ENCODE peak calls at places on chromosomes 11 and 22, in seven cellular contexts. R is psoas muscle, S is upper lobe of right lung, V is HCT116, A is A549, H is RWPE2, G is upper lobe of left lung. O is an unnamed sample.

GRCh38 chr22:27859336-27859735 is 57.8 kb upstream of the MN1 start:
- ATAC-seq in A (no peak), G (no peak), H (no peak), S (no peak), V (no peak), R (no peak), O (no peak)

GRCh38 chr22:44419429-44419828 is 78.6 kb downstream of the RTL6 start:
- ATAC-seq in H (peak; percentile 35), S (no peak), V (no peak), G (no peak), A (no peak), R (no peak), O (no peak)

GRCh38 chr11:122189259-122189658 is 73.2 kb upstream of the BLID start:
- ATAC-seq in G (peak; percentile 88), A (peak; percentile 75), R (peak; percentile 90), V (peak; percentile 62), S (no peak), H (peak; percentile 76), O (peak; percentile 85)

GRCh38 chr11:43935131-43935979 is 7.1 kb upstream of the C11orf96 start:
- ATAC-seq in V (no peak), G (no peak), S (no peak), A (no peak), H (no peak), R (no peak), O (no peak)

GRCh38 chr11:78753297-78753696 is 178.6 kb upstream of the NARS2 start:
- ATAC-seq in V (no peak), G (no peak), S (no peak), A (no peak), R (no peak), H (no peak), O (no peak)

GRCh38 chr22:19761500-19762314 is 1.1 kb downstream of the TBX1 start:
- ATAC-seq in V (no peak), R (peak; percentile 30), H (no peak), G (no peak), A (no peak), S (no peak), O (no peak)

GRCh38 chr22:17938484-17938924 is 85.9 kb downstream of the MICAL3 start:
- ATAC-seq in V (no peak), H (no peak), G (no peak), S (peak; percentile 29), A (no peak), R (peak; percentile 8), O (peak; percentile 69)

GRCh38 chr11:77108436-77108835 is 5.8 kb downstream of the OMP start:
- ATAC-seq in R (no peak), H (no peak), V (peak; percentile 38), S (no peak), G (no peak), A (no peak), O (no peak)

GRCh38 chr11:35304393-35304790 is 115.0 kb downstream of the SLC1A2 start:
- ATAC-seq in S (peak; percentile 72), A (peak; percentile 74), R (no peak), G (peak; percentile 69), V (no peak), H (no peak), O (no peak)

GRCh38 chr11:15636520-15637065 is 521.9 kb downstream of the INSC start:
- ATAC-seq in A (no peak), S (peak; percentile 60), V (no peak), R (no peak), H (no peak), G (peak; percentile 8), O (no peak)

DNA sequence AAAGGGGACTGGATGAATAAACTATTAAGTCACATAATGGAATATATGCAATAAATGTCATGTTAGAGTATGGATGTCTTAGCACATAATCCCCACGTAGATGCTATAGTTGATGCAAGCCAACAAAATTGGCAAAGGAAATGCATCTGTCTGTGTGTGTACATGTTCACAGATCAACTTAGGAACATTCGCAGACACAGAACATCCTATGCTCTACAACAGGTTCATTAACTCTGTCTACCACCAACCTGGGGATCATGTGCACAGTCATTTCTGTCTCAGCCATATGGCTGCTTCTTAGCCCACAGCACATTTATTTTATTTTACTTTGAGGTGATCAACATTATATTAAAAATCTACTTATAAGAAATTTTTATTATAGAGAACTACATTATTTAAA is 5.0 kb downstream of the MSANTD4 start:
- ATAC-seq in S (no peak), A (no peak), V (no peak), G (no peak), H (no peak), R (no peak), O (no peak)
- H3K4me1 ChIP-seq in S (peaks cover 5% of the 10 kb centered on the region), A (peaks cover 21% of the 10 kb centered on the region), V (peaks cover 6% of the 10 kb centered on the region), G (peaks cover 24% of the 10 kb centered on the region), H (peaks cover 24% of the 10 kb centered on the region), R (peaks cover 32% of the 10 kb centered on the region), O (peaks cover 6% of the 10 kb centered on the region)

GRCh38 chr11:102928247-102928646 is 27.3 kb downstream of the MMP13 start:
- ATAC-seq in R (no peak), H (no peak), V (no peak), S (no peak), A (no peak), G (no peak), O (no peak)

GRCh38 chr11:102927624-102927990 is 27.9 kb downstream of the MMP13 start:
- ATAC-seq in S (peak; percentile 41), R (no peak), A (no peak), H (no peak), V (no peak), G (no peak), O (no peak)

GRCh38 chr11:102932678-102933077 is 22.9 kb downstream of the MMP13 start:
- ATAC-seq in R (no peak), A (no peak), S (peak; percentile 31), H (no peak), V (no peak), G (no peak), O (no peak)

GRCh38 chr11:102929966-102930365 is 25.6 kb downstream of the MMP13 start:
- ATAC-seq in S (no peak), V (no peak), G (no peak), A (no peak), H (no peak), R (no peak), O (no peak)

DNA sequence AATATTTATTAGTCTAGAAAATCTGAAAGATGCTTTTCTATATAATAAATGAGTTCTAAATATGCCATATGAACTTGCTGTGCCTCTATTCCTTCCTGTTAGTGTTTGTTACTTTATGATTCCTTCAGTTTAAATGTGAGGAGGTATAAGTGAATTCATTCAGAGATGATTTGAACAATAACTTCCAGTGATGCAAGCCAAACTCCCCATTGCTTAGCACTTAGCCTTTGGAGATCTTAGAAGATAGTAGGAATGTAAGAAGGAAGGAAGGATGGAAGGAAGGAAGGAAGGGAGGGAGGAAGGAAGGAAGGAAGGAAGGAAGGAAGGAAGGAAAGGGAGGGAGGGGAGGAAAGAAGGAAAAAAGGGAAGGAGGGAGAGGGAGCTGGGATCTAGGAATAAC is 25.1 kb downstream of the MMP13 start:
- ATAC-seq in A (no peak), G (no peak), R (no peak), H (no peak), S (no peak), V (no peak), O (no peak)
- H3K27ac ChIP-seq in A (no peak overlapping the region), G (no peak overlapping the region), R (no peak overlapping the region), H (no peak overlapping the region), S (no peak overlapping the region), V (no peak overlapping the region), O (no peak overlapping the region)

GRCh38 chr11:12007769-12008737 is at the start of gene DKK3:
- ATAC-seq in S (peak; percentile 35), H (peak; percentile 60), V (no peak), A (no peak), G (peak; percentile 44), R (peak; percentile 31), O (peak; percentile 34)
- H3K4me1 ChIP-seq in S (no peaks in the 10 kb centered on the region), H (peaks cover 30% of the 10 kb centered on the region), V (no peaks in the 10 kb centered on the region), A (peaks cover 18% of the 10 kb centered on the region), G (peaks cover 9% of the 10 kb centered on the region), R (peaks cover 6% of the 10 kb centered on the region), O (peaks cover 36% of the 10 kb centered on the region)

DNA sequence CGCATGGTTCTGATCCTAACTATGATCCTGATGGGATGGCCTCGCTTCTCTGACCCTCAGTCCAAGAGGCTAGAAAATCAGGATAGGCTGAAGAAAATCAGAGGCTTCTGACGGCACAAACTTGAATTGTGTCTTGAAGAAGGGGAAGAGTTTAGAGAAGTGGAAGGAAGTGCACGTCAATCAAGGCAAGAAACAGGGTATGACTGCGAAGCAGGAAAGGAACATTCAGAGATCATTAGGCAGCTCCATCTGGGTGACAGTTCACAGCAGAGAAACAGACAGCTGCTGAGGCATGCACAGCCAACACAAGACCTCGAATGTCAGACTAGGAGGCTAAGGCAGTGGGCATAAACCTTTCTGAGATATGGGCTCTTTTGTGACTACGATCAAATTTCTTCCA is 29.3 kb downstream of the CLPB start:
- ATAC-seq in R (no peak), H (no peak), A (no peak), V (no peak), G (peak; percentile 79), S (peak; percentile 89), O (peak; percentile 75)
- H3K27ac ChIP-seq in R (no peak overlapping the region), H (no peak overlapping the region), A (no peak overlapping the region), V (no peak overlapping the region), G (peak overlapping the region; percentile 52), S (no peak overlapping the region), O (no peak overlapping the region)

DNA sequence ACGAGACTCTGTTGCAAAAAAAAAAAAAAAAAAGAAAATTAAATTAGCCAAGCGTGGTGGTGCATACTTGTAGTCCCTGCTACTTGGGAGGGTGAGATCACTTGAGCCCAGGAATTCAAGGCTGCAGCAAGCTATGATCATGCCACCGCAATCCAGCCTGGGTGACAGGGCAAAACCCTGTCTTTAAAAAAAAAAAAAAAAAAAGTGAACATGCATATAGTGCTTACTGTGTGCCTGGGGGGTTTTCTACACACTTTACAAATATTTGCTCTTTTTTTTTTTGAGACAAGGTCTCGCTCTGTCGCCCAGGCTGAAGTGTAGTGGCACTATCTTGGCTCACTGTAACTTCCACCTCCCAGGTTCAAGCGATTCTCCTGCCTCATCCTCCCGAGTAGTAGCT is 12.9 kb downstream of the TPST2 start:
- ATAC-seq in G (no peak), H (no peak), R (no peak), A (no peak), S (no peak), V (no peak), O (no peak)
- H3K4me1 ChIP-seq in G (peaks cover 61% of the 10 kb centered on the region), H (no peaks in the 10 kb centered on the region), R (peaks cover 39% of the 10 kb centered on the region), A (no peaks in the 10 kb centered on the region), S (peaks cover 44% of the 10 kb centered on the region), V (no peaks in the 10 kb centered on the region), O (no peaks in the 10 kb centered on the region)

O was measured in gastroesophageal sphincter.